ENCODE peak calls at places on chromosome 4, in six cellular contexts. A, U, L, Q, H and P are unnamed samples.
A peak's percentile ranks its signal among the peaks of the same experiment; 100 is the strongest.

GRCh38 chr4:122873752-122874151 is 47.1 kb downstream of the FGF2 start:
- DNase-seq in H (no peak), U (no peak), A (no peak), L (no peak), Q (no peak), P (no peak)

GRCh38 chr4:41644288-41644914 is 104.1 kb downstream of the PHOX2B start:
- DNase-seq in Q (peak; percentile 88), H (no peak), A (peak; percentile 78), L (no peak), U (peak; percentile 79), P (no peak)

GRCh38 chr4:98771959-98772619 is 113.7 kb upstream of the TSPAN5 start:
- DNase-seq in Q (no peak), L (no peak), U (no peak), H (no peak), A (no peak), P (no peak)

GRCh38 chr4:102586002-102586643 is 85.0 kb downstream of the NFKB1 start:
- DNase-seq in L (no peak), A (no peak), Q (no peak), H (no peak), U (no peak), P (no peak)

GRCh38 chr4:2363951-2364653 is 54.3 kb downstream of the ZFYVE28 start:
- DNase-seq in U (no peak), Q (peak; percentile 47), A (no peak), L (no peak), H (no peak), P (no peak)

GRCh38 chr4:93660036-93660435 is 168.5 kb upstream of the ATOH1 start:
- DNase-seq in A (no peak), L (no peak), H (no peak), Q (no peak), U (no peak), P (no peak)

GRCh38 chr4:16106956-16107355 is 23.1 kb upstream of the PROM1 start:
- DNase-seq in U (peak; percentile 75), Q (no peak), L (no peak), A (no peak), H (no peak), P (no peak)

GRCh38 chr4:187666634-187667033 is 328.9 kb upstream of the ZFP42 start:
- DNase-seq in H (no peak), Q (no peak), U (no peak), L (no peak), A (no peak), P (no peak)

GRCh38 chr4:99868126-99868596 is 26.1 kb downstream of the LAMTOR3 start:
- DNase-seq in A (no peak), U (no peak), H (no peak), L (no peak), Q (no peak), P (no peak)

GRCh38 chr4:337932-338758 is 531 bp downstream of the ZNF141 start:
- DNase-seq in U (no peak), H (no peak), L (no peak), A (peak; percentile 40), Q (peak; percentile 89), P (peak; percentile 31)

GRCh38 chr4:336893-337142 is 796 bp upstream of the ZNF141 start:
- DNase-seq in A (no peak), Q (no peak), L (no peak), H (no peak), U (no peak), P (no peak)

GRCh38 chr4:336099-336892 is 1.3 kb upstream of the ZNF141 start:
- DNase-seq in H (no peak), U (peak; percentile 58), Q (peak; percentile 84), L (no peak), A (no peak), P (no peak)

GRCh38 chr4:337143-337931 is at the start of gene ZNF141:
- DNase-seq in A (peak; percentile 95), L (peak; percentile 91), U (peak; percentile 93), Q (peak; percentile 92), H (peak; percentile 94), P (peak; percentile 92)

DNA sequence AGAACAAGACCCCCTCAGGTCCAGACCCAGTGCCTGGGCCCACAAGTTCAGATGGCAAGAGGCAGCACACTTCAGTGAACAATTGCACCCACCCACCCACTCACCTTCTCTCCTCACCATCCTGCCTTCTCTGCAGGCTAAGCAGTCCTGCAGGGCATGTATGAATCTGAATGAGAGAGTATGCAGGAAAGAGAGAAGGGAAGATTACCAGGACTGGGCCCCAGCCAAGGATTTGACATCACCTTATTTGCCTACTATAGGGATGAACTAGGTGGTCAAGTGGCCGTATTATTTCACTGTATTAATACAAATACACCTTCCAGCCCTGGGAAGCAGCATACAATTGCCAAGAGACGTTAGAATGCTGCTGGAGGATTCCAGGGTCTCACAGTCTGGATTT is 2.1 kb upstream of the ZNF141 start:
- DNase-seq in L (no peak), A (no peak), Q (no peak), H (no peak), U (no peak), P (no peak)
- H3K9me3 ChIP-seq in L (peaks cover 18% of the 10 kb centered on the region), A (peaks cover 6% of the 10 kb centered on the region), Q (no peaks in the 10 kb centered on the region), H (peaks cover 12% of the 10 kb centered on the region), U (no peaks in the 10 kb centered on the region), P (peaks cover 9% of the 10 kb centered on the region)

DNA sequence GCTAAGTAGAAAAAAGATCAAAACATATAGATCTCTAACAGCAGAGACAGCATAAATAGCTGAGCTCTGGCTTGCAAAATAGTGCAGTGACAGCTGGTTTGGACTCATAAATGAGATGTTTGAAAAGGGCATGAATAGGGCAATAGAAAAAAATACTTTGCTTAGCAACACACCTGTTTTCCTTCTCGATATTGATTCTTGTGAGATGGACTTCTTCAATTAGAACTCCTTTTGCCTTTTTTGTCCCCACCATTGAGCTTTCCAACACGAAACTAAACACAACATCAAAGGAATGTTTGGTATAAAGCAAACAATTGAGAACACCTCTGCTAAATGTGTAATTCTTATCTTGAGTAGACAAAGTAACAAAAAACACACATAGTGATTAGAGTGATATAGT is 726.3 kb downstream of the RAPGEF2 start:
- DNase-seq in U (no peak), Q (no peak), A (no peak), L (no peak), H (no peak), P (no peak)
- H3K9me3 ChIP-seq in U (no peaks in the 10 kb centered on the region), Q (no peaks in the 10 kb centered on the region), A (no peaks in the 10 kb centered on the region), L (no peaks in the 10 kb centered on the region), H (no peaks in the 10 kb centered on the region), P (no peaks in the 10 kb centered on the region)

GRCh38 chr4:79121875-79122358 is 182.7 kb upstream of the PAQR3 start:
- DNase-seq in H (no peak), L (no peak), Q (peak; percentile 62), A (no peak), U (no peak), P (no peak)

DNA sequence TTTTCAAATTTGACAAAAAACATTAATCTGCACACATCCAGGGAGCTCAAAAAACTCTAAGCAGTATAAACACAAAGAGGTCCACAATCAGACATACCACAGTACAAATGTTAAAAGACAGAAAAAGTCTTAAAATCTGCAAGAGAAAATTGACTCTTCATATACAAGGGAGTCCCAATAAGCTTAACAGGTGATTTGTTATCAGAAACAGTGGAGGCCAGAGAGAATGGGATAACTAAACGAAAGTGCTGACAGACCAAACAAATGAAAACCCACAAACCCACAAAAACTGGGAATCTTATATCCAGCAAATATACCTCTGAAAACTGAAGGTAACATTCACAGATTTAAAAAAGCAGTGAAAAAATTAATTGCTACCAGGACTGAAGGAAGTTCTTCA is 182.0 kb upstream of the PAQR3 start:
- DNase-seq in U (no peak), H (no peak), A (no peak), L (no peak), Q (no peak), P (no peak)
- H3K9me3 ChIP-seq in U (no peaks in the 10 kb centered on the region), H (no peaks in the 10 kb centered on the region), A (peaks cover 71% of the 10 kb centered on the region), L (no peaks in the 10 kb centered on the region), Q (no peaks in the 10 kb centered on the region), P (no peaks in the 10 kb centered on the region)

GRCh38 chr4:141119071-141119470 is 14.2 kb downstream of the RNF150 start:
- DNase-seq in Q (no peak), A (no peak), L (no peak), U (no peak), H (no peak), P (no peak)

GRCh38 chr4:141121101-141121500 is 12.2 kb downstream of the RNF150 start:
- DNase-seq in H (no peak), U (no peak), L (no peak), Q (no peak), A (no peak), P (no peak)

GRCh38 chr4:141120036-141120593 is 13.2 kb downstream of the RNF150 start:
- DNase-seq in U (no peak), Q (no peak), L (no peak), H (no peak), A (no peak), P (no peak)

GRCh38 chr4:141124224-141124623 is 9.0 kb downstream of the RNF150 start:
- DNase-seq in Q (no peak), U (no peak), A (no peak), L (no peak), H (no peak), P (no peak)

DNA sequence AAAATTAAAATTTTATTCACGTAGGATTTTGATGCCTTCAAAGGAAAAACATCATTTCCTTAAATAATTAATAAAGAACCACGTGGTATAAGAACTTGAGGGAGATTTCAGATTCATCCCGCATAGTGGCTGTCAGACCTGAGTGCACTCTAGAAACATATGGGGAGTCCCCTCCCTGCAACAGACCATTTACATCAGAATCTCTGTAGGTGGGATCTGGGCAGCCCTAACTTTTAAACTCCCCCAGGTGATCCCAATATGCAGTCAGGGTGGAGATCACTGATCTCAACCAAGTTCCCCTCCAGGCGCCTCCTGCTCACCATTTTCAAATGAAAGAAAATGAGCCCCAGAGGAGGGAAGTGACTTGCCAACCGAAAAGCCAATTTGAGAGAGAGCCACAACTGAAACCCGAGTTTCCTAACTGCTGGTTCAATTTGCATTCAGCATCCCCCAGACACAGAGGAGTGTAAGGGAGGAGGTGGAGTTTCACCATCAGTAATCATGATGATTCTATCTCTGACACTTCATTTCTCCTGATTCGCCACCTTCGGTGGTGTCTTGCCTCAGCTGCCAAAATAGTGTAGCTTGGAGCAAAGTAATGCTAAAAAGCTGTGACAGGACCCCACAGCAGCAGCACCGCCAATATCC is 11.4 kb downstream of the RNF150 start:
- DNase-seq in L (no peak), A (no peak), U (no peak), H (no peak), Q (no peak), P (no peak)
- H3K9me3 ChIP-seq in L (no peaks in the 10 kb centered on the region), A (no peaks in the 10 kb centered on the region), U (no peaks in the 10 kb centered on the region), H (no peaks in the 10 kb centered on the region), Q (no peaks in the 10 kb centered on the region), P (no peaks in the 10 kb centered on the region)

DNA sequence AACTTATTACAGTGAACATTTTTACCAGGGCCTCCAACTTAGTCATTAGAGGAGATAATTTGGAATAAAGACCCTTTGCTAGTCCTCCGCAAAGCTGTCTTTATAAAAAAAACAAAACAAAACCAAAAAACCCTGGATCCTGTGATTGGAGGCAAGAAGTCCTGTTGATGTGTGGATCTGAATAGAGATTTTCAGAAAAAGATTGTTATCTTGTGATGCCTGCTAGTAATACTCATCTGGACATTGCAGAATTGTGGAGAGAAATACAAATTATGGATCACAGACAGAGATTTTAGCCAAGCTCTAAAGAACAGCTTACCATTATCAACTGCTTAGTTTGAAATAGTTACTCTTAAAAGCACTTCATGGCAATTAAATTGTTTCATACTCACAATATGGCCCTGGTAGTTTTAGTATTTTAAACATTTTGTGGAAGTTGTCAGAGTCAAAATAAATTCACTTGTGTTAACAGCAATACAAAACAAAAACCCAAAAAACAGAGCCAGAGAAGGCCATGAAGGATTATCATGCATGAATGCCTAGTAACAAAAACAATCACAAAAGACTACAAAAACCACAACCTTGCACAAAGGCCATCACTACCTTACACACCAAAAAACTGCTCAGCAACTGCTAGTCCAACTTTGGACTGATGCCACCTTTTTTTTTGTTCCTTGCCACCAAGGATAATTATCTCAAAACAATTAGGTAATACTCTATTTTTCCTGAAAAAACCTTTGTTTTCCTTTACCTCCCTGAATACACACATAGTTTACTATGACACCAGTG is 514.5 kb upstream of the SLIT2 start:
- DNase-seq in H (no peak), A (no peak), L (no peak), Q (no peak), U (no peak), P (no peak)
- H3K9me3 ChIP-seq in H (no peaks in the 10 kb centered on the region), A (no peaks in the 10 kb centered on the region), L (no peaks in the 10 kb centered on the region), Q (no peaks in the 10 kb centered on the region), U (no peaks in the 10 kb centered on the region), P (no peaks in the 10 kb centered on the region)